ENCODE peak calls at places on chromosomes 12 and 14, in eight cellular contexts. One of them, this sample, is unnamed.

GRCh38 chr12:96131230-96131788 is 62.9 kb upstream of the ELK3 start:
- DNase-seq in A172: no peak
- DNase-seq in NCI-H1417: no peak
- DNase-seq in caudate nucleus: no peak
- DNase-seq in kidney epithelial cell: no peak
- DNase-seq in mesendoderm: no peak
- DNase-seq in GM04504: no peak
- DNase-seq in EL: no peak
- DNase-seq in this sample: no peak

GRCh38 chr12:54984602-54985376 is at the start of gene TESPA1:
- DNase-seq in caudate nucleus: no peak
- DNase-seq in EL: no peak
- DNase-seq in NCI-H1417: no peak
- DNase-seq in GM04504: no peak
- DNase-seq in mesendoderm: peak
- DNase-seq in A172: no peak
- DNase-seq in kidney epithelial cell: no peak
- DNase-seq in this sample: no peak

GRCh38 chr14:24944800-24945199 is 105.1 kb downstream of the STXBP6 start:
- DNase-seq in kidney epithelial cell: no peak
- DNase-seq in EL: no peak
- DNase-seq in caudate nucleus: no peak
- DNase-seq in NCI-H1417: no peak
- DNase-seq in GM04504: no peak
- DNase-seq in A172: no peak
- DNase-seq in mesendoderm: peak
- DNase-seq in this sample: no peak

GRCh38 chr14:33273978-33274377 is 335.3 kb downstream of the NPAS3 start:
- DNase-seq in GM04504: no peak
- DNase-seq in EL: no peak
- DNase-seq in caudate nucleus: no peak
- DNase-seq in kidney epithelial cell: no peak
- DNase-seq in NCI-H1417: no peak
- DNase-seq in mesendoderm: no peak
- DNase-seq in A172: no peak
- DNase-seq in this sample: no peak

GRCh38 chr12:11810962-11811361 is 161.5 kb downstream of the ETV6 start:
- DNase-seq in caudate nucleus: no peak
- DNase-seq in EL: no peak
- DNase-seq in mesendoderm: no peak
- DNase-seq in GM04504: no peak
- DNase-seq in A172: no peak
- DNase-seq in NCI-H1417: no peak
- DNase-seq in kidney epithelial cell: no peak
- DNase-seq in this sample: no peak

GRCh38 chr12:41981758-41982157 is 162.9 kb downstream of the GXYLT1 start:
- DNase-seq in GM04504: no peak
- DNase-seq in kidney epithelial cell: peak
- DNase-seq in A172: no peak
- DNase-seq in NCI-H1417: no peak
- DNase-seq in mesendoderm: no peak
- DNase-seq in EL: peak
- DNase-seq in caudate nucleus: no peak
- DNase-seq in this sample: no peak

GRCh38 chr12:11778703-11779102 is 129.2 kb downstream of the ETV6 start:
- DNase-seq in kidney epithelial cell: no peak
- DNase-seq in EL: no peak
- DNase-seq in A172: no peak
- DNase-seq in NCI-H1417: no peak
- DNase-seq in mesendoderm: no peak
- DNase-seq in caudate nucleus: no peak
- DNase-seq in GM04504: no peak
- DNase-seq in this sample: no peak

GRCh38 chr12:104596876-104597833 is 140.4 kb downstream of the CHST11 start:
- DNase-seq in kidney epithelial cell: no peak
- DNase-seq in caudate nucleus: no peak
- DNase-seq in EL: no peak
- DNase-seq in A172: no peak
- DNase-seq in mesendoderm: peak
- DNase-seq in NCI-H1417: no peak
- DNase-seq in GM04504: no peak
- DNase-seq in this sample: no peak

GRCh38 chr12:57181561-57182155 is 34.2 kb upstream of the LRP1-AS start:
- DNase-seq in caudate nucleus: no peak
- DNase-seq in mesendoderm: peak
- DNase-seq in kidney epithelial cell: no peak
- DNase-seq in EL: no peak
- DNase-seq in NCI-H1417: no peak
- DNase-seq in GM04504: peak
- DNase-seq in A172: peak
- DNase-seq in this sample: peak

GRCh38 chr14:92471919-92472318 is 41.7 kb upstream of the RIN3 start:
- DNase-seq in mesendoderm: peak
- DNase-seq in kidney epithelial cell: peak
- DNase-seq in GM04504: peak
- DNase-seq in caudate nucleus: no peak
- DNase-seq in A172: peak
- DNase-seq in EL: peak
- DNase-seq in NCI-H1417: no peak
- DNase-seq in this sample: peak

GRCh38 chr12:10968765-10969456 is 17.8 kb downstream of the TAS2R50 start:
- DNase-seq in GM04504: peak
- DNase-seq in caudate nucleus: no peak
- DNase-seq in A172: no peak
- DNase-seq in NCI-H1417: no peak
- DNase-seq in mesendoderm: no peak
- DNase-seq in kidney epithelial cell: no peak
- DNase-seq in EL: peak
- DNase-seq in this sample: peak

GRCh38 chr12:53223006-53223305 is 9.1 kb downstream of the RARG start:
- DNase-seq in mesendoderm: no peak
- DNase-seq in EL: no peak
- DNase-seq in GM04504: no peak
- DNase-seq in caudate nucleus: no peak
- DNase-seq in kidney epithelial cell: no peak
- DNase-seq in NCI-H1417: no peak
- DNase-seq in A172: no peak
- DNase-seq in this sample: no peak

GRCh38 chr14:60736494-60736893 is 1.9 kb downstream of the MNAT1 start:
- DNase-seq in NCI-H1417: no peak
- DNase-seq in mesendoderm: peak
- DNase-seq in A172: peak
- DNase-seq in kidney epithelial cell: no peak
- DNase-seq in GM04504: no peak
- DNase-seq in EL: peak
- DNase-seq in caudate nucleus: no peak
- DNase-seq in this sample: peak

GRCh38 chr12:70402597-70402996 is 36.5 kb downstream of the KCNMB4 start:
- DNase-seq in GM04504: no peak
- DNase-seq in caudate nucleus: no peak
- DNase-seq in A172: no peak
- DNase-seq in EL: no peak
- DNase-seq in kidney epithelial cell: no peak
- DNase-seq in mesendoderm: no peak
- DNase-seq in NCI-H1417: no peak
- DNase-seq in this sample: no peak

GRCh38 chr12:6338955-6339761 is 2.7 kb downstream of the TNFRSF1A start:
- DNase-seq in GM04504: no peak
- DNase-seq in mesendoderm: no peak
- DNase-seq in NCI-H1417: no peak
- DNase-seq in A172: no peak
- DNase-seq in kidney epithelial cell: no peak
- DNase-seq in EL: no peak
- DNase-seq in caudate nucleus: no peak
- DNase-seq in this sample: no peak

GRCh38 chr14:71566276-71566675 is 366.0 kb upstream of the RGS6 start:
- DNase-seq in EL: no peak
- DNase-seq in mesendoderm: no peak
- DNase-seq in NCI-H1417: no peak
- DNase-seq in GM04504: no peak
- DNase-seq in kidney epithelial cell: no peak
- DNase-seq in caudate nucleus: no peak
- DNase-seq in A172: no peak
- DNase-seq in this sample: no peak

GRCh38 chr12:26807292-26807691 is 25.7 kb downstream of the ITPR2 start:
- DNase-seq in NCI-H1417: no peak
- DNase-seq in EL: no peak
- DNase-seq in kidney epithelial cell: no peak
- DNase-seq in A172: no peak
- DNase-seq in caudate nucleus: no peak
- DNase-seq in GM04504: no peak
- DNase-seq in mesendoderm: no peak
- DNase-seq in this sample: no peak

GRCh38 chr12:45273717-45274271 is 57.9 kb downstream of the ANO6 start:
- DNase-seq in A172: peak
- DNase-seq in mesendoderm: peak
- DNase-seq in GM04504: peak
- DNase-seq in kidney epithelial cell: peak
- DNase-seq in NCI-H1417: no peak
- DNase-seq in EL: peak
- DNase-seq in caudate nucleus: no peak
- DNase-seq in this sample: peak

GRCh38 chr14:89165810-89166209 is 251.2 kb downstream of the FOXN3 start:
- DNase-seq in NCI-H1417: no peak
- DNase-seq in A172: no peak
- DNase-seq in GM04504: no peak
- DNase-seq in EL: no peak
- DNase-seq in kidney epithelial cell: no peak
- DNase-seq in mesendoderm: no peak
- DNase-seq in caudate nucleus: no peak
- DNase-seq in this sample: no peak

This sample was measured in AG20443.